ENCODE peak calls at places on chromosomes 11 and 22, in four cellular contexts. One of them, this sample, is unnamed.

GRCh38 chr22:39456262-39457046 is at the start of gene MGAT3:
- ATAC-seq in WTC11: no peak
- ATAC-seq in activated naive CD8-positive, alpha-beta T cell treated with anti-CD3 and anti-CD28 coated beads, Interleukin-2, amount 50 U/mL, for 24 hours: no peak
- ATAC-seq in T-cell: peak; percentile 69
- ATAC-seq in this sample: no peak

GRCh38 chr11:35558468-35558867 is 33.1 kb upstream of the PAMR1 start:
- ATAC-seq in WTC11: no peak
- ATAC-seq in activated naive CD8-positive, alpha-beta T cell treated with anti-CD3 and anti-CD28 coated beads, Interleukin-2, amount 50 U/mL, for 24 hours: no peak
- ATAC-seq in T-cell: no peak
- ATAC-seq in this sample: no peak

GRCh38 chr11:48184452-48184851 is 32.2 kb upstream of the OR4B1 start:
- ATAC-seq in WTC11: no peak
- ATAC-seq in activated naive CD8-positive, alpha-beta T cell treated with anti-CD3 and anti-CD28 coated beads, Interleukin-2, amount 50 U/mL, for 24 hours: no peak
- ATAC-seq in T-cell: no peak
- ATAC-seq in this sample: no peak

GRCh38 chr22:37033605-37034430 is 14.3 kb downstream of the MPST start:
- ATAC-seq in WTC11: no peak
- ATAC-seq in activated naive CD8-positive, alpha-beta T cell treated with anti-CD3 and anti-CD28 coated beads, Interleukin-2, amount 50 U/mL, for 24 hours: peak; percentile 24
- ATAC-seq in T-cell: no peak
- ATAC-seq in this sample: no peak

GRCh38 chr11:19436932-19437331 is 196.2 kb upstream of the E2F8 start:
- ATAC-seq in WTC11: no peak
- ATAC-seq in activated naive CD8-positive, alpha-beta T cell treated with anti-CD3 and anti-CD28 coated beads, Interleukin-2, amount 50 U/mL, for 24 hours: no peak
- ATAC-seq in T-cell: no peak
- ATAC-seq in this sample: no peak

GRCh38 chr11:55942785-55943392 is 6.7 kb upstream of the OR5I1 start:
- ATAC-seq in WTC11: no peak
- ATAC-seq in activated naive CD8-positive, alpha-beta T cell treated with anti-CD3 and anti-CD28 coated beads, Interleukin-2, amount 50 U/mL, for 24 hours: no peak
- ATAC-seq in T-cell: no peak
- ATAC-seq in this sample: no peak

GRCh38 chr22:50712341-50713007 is 25.5 kb upstream of the ACR start:
- ATAC-seq in WTC11: no peak
- ATAC-seq in activated naive CD8-positive, alpha-beta T cell treated with anti-CD3 and anti-CD28 coated beads, Interleukin-2, amount 50 U/mL, for 24 hours: no peak
- ATAC-seq in T-cell: no peak
- ATAC-seq in this sample: no peak

GRCh38 chr11:78685156-78685555 is 110.5 kb upstream of the NARS2 start:
- ATAC-seq in WTC11: no peak
- ATAC-seq in activated naive CD8-positive, alpha-beta T cell treated with anti-CD3 and anti-CD28 coated beads, Interleukin-2, amount 50 U/mL, for 24 hours: no peak
- ATAC-seq in T-cell: no peak
- ATAC-seq in this sample: no peak

GRCh38 chr11:4569075-4569474 is 12.5 kb upstream of the OR52I2 start:
- ATAC-seq in WTC11: no peak
- ATAC-seq in activated naive CD8-positive, alpha-beta T cell treated with anti-CD3 and anti-CD28 coated beads, Interleukin-2, amount 50 U/mL, for 24 hours: no peak
- ATAC-seq in T-cell: no peak
- ATAC-seq in this sample: no peak